ENCODE peak calls at places on chromosomes 12 and 14, in four cellular contexts. O, M, Y and L are unnamed samples. For H3K4me1, the result is how much of the 10 kb centered on the place peaks cover.

GRCh38 chr12:114671664-114672476 is 12.1 kb downstream of the TBX3 start:
- DNase-seq in M (no peak), Y (no peak), O (peak), L (no peak)

GRCh38 chr12:24381790-24382189 is 432.3 kb upstream of the SOX5 start:
- DNase-seq in M (no peak), O (no peak), Y (no peak), L (no peak)

GRCh38 chr12:96221391-96221790 is 27.2 kb downstream of the ELK3 start:
- DNase-seq in O (no peak), Y (no peak), M (no peak), L (no peak)

GRCh38 chr12:44875954-44876553 is at the start of gene NELL2:
- DNase-seq in Y (no peak), M (peak), O (peak), L (no peak)

GRCh38 chr12:108803428-108804105 is 53.8 kb downstream of the SSH1 start:
- DNase-seq in Y (peak), O (peak), M (peak), L (peak)

GRCh38 chr12:25653487-25654175 is 100.5 kb upstream of the LMNTD1 start:
- DNase-seq in O (peak), Y (no peak), M (no peak), L (no peak)

GRCh38 chr12:76674669-76675315 is 89.1 kb upstream of the ZDHHC17 start:
- DNase-seq in Y (no peak), O (no peak), M (no peak), L (no peak)

GRCh38 chr14:105383083-105383730 is 15.1 kb upstream of the TEX22 start:
- DNase-seq in O (no peak), Y (no peak), M (no peak), L (no peak)

GRCh38 chr12:118853634-118854033 is 127.7 kb upstream of the SRRM4 start:
- DNase-seq in M (no peak), O (no peak), Y (no peak), L (no peak)

GRCh38 chr14:95146079-95146771 is 11.1 kb downstream of the DICER1 start:
- DNase-seq in M (no peak), Y (no peak), O (peak), L (no peak)

GRCh38 chr12:98644433-98644711 is 216 bp downstream of the IKBIP start:
- DNase-seq in Y (no peak), M (peak), O (peak), L (no peak)
- TF ChIP-seq CTCF in Y (no peak), M (no peak), O (no peak), L (no peak)

GRCh38 chr14:50000215-50001145 is 107.6 kb downstream of the ARF6 start:
- DNase-seq in Y (peak), M (peak), O (peak), L (no peak)
- H3K27ac ChIP-seq in Y (peak), M (peak), O (peak), L (peak)

DNA sequence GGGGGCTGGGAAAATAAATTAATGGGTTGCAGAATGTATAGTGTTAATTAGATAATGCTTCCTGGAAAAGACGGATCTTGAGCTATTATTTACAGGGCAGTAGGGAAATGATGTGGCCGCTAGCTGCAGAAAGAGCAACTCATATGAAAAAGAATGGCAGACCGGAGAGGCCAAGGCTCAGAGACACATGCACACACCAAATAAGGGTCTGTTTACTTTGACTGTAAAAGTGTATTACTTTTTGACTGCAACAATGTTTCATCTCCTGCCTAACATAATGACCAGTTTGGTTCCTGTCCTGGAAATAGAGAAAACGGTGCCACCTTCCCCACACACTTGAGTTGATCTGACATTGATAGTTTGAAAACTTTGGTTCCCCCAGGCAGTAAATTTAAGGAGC is 290.9 kb downstream of the CACNA1C start:
- DNase-seq in M (no peak), O (no peak), Y (no peak), L (no peak)
- H3K4me1 ChIP-seq in M (under half), O (under half), Y (under half), L (under half)

DNA sequence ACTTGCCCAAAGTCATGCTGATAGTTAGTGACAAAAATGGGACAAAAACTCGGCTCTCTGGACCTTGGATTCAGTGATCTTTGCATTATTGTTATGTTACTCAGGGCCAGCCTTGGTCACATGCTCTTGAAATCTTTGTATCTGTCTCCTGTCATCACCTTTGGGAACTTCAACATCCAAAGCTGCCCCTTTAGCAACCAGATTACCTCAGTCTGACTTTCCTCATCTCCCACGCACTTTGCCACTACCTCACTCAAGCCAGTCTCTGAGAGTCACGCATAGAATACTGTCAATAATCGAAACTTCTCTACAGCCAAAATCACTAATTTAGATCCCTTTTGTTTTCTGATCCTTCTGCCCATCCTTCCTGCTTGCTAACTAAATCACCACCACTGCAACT is 90.8 kb upstream of the DAAM1 start:
- DNase-seq in Y (no peak), O (no peak), M (peak), L (no peak)
- TF ChIP-seq CTCF in Y (no peak), O (no peak), M (no peak), L (no peak)